ENCODE peak calls at places on chromosomes 6 and 20, in six cellular contexts. K, B, A, V, C and F are unnamed samples.
A peak's percentile ranks its signal among the peaks of the same experiment; 100 is the strongest.

GRCh38 chr6:128713461-128713860 is 169.5 kb upstream of the LAMA2 start:
- DNase-seq in K (no peak), B (no peak), A (no peak), V (no peak), C (no peak), F (no peak)

GRCh38 chr20:31713312-31714049 is 9.2 kb downstream of the BCL2L1 start:
- DNase-seq in K (peak; percentile 43), B (peak; percentile 29), A (peak; percentile 89), V (peak; percentile 41), C (peak; percentile 73), F (peak; percentile 56)

GRCh38 chr20:7935027-7935551 is 5.2 kb downstream of the HAO1 start:
- DNase-seq in K (no peak), B (no peak), A (no peak), V (no peak), C (no peak), F (no peak)

GRCh38 chr6:128499079-128499705 is 21.2 kb downstream of the PTPRK start:
- DNase-seq in K (no peak), B (no peak), A (no peak), V (no peak), C (no peak), F (no peak)

GRCh38 chr20:47319517-47320252 is 36.8 kb downstream of the ZMYND8 start:
- DNase-seq in K (peak; percentile 91), B (no peak), A (no peak), V (peak; percentile 52), C (peak; percentile 64), F (peak; percentile 76)

GRCh38 chr6:167984144-167984719 is 13.2 kb upstream of the KIF25 start:
- DNase-seq in K (no peak), B (no peak), A (no peak), V (no peak), C (no peak), F (no peak)

GRCh38 chr6:141316236-141316635 is 816.5 kb upstream of the GJE1 start:
- DNase-seq in K (no peak), B (no peak), A (no peak), V (no peak), C (no peak), F (no peak)

GRCh38 chr6:32298632-32299336 is 72.9 kb downstream of the TSBP1 start:
- DNase-seq in K (no peak), B (no peak), A (no peak), V (no peak), C (no peak), F (no peak)

GRCh38 chr20:23309781-23310180 is 40.8 kb upstream of the NXT1 start:
- DNase-seq in K (no peak), B (no peak), A (no peak), V (no peak), C (no peak), F (no peak)

GRCh38 chr6:82331031-82331773 is 32.4 kb upstream of the TPBG start:
- DNase-seq in K (no peak), B (no peak), A (no peak), V (no peak), C (no peak), F (no peak)

GRCh38 chr20:5316188-5317158 is at the start of gene PROKR2:
- DNase-seq in K (no peak), B (peak; percentile 78), A (no peak), V (no peak), C (no peak), F (no peak)

GRCh38 chr6:157539421-157539822 is 158.4 kb downstream of the ZDHHC14 start:
- DNase-seq in K (no peak), B (no peak), A (no peak), V (no peak), C (no peak), F (no peak)

GRCh38 chr20:16518068-16518783 is 55.0 kb downstream of the KIF16B start:
- DNase-seq in K (peak; percentile 42), B (no peak), A (no peak), V (no peak), C (no peak), F (peak; percentile 44)

GRCh38 chr20:47440857-47441773 is 60.6 kb upstream of the NCOA3 start:
- DNase-seq in K (no peak), B (peak; percentile 8), A (no peak), V (no peak), C (no peak), F (no peak)

GRCh38 chr6:145116591-145117178 is 618.6 kb downstream of the EPM2A start:
- DNase-seq in K (no peak), B (no peak), A (no peak), V (no peak), C (no peak), F (no peak)

GRCh38 chr6:142842423-142843261 is 102.3 kb downstream of the HIVEP2 start:
- DNase-seq in K (no peak), B (no peak), A (no peak), V (no peak), C (no peak), F (no peak)

GRCh38 chr6:105428342-105428957 is 25.6 kb upstream of the PREP start:
- DNase-seq in K (peak; percentile 68), B (no peak), A (no peak), V (no peak), C (no peak), F (no peak)

GRCh38 chr20:5797843-5798462 is 47.8 kb downstream of the SHLD1 start:
- DNase-seq in K (no peak), B (peak; percentile 83), A (no peak), V (no peak), C (no peak), F (no peak)

GRCh38 chr20:47152078-47152477 is 204.4 kb downstream of the ZMYND8 start:
- DNase-seq in K (no peak), B (no peak), A (no peak), V (no peak), C (no peak), F (no peak)

GRCh38 chr6:2640551-2640950 is 110.2 kb downstream of the MYLK4 start:
- DNase-seq in K (no peak), B (no peak), A (no peak), V (no peak), C (no peak), F (no peak)

GRCh38 chr6:139308936-139309603 is 17.3 kb upstream of the TXLNB start:
- DNase-seq in K (no peak), B (no peak), A (peak; percentile 53), V (no peak), C (peak; percentile 36), F (peak; percentile 46)

GRCh38 chr6:28657756-28658465 is 132.2 kb downstream of the GPX5 start:
- DNase-seq in K (peak; percentile 37), B (no peak), A (no peak), V (peak; percentile 71), C (peak; percentile 66), F (peak; percentile 44)

GRCh38 chr6:129289442-129289841 is 406.5 kb downstream of the LAMA2 start:
- DNase-seq in K (no peak), B (no peak), A (no peak), V (no peak), C (no peak), F (no peak)

GRCh38 chr6:12578097-12578496 is 138.5 kb upstream of the PHACTR1 start:
- DNase-seq in K (no peak), B (no peak), A (no peak), V (no peak), C (no peak), F (no peak)

GRCh38 chr6:98041072-98041471 is 758.1 kb upstream of the MMS22L start:
- DNase-seq in K (no peak), B (no peak), A (no peak), V (no peak), C (no peak), F (no peak)

GRCh38 chr20:21511850-21512633 is 1.8 kb downstream of the NKX2-2 start:
- DNase-seq in K (no peak), B (no peak), A (no peak), V (no peak), C (no peak), F (no peak)

GRCh38 chr6:16974387-16974673 is 127.5 kb upstream of the STMND1 start:
- DNase-seq in K (no peak), B (no peak), A (no peak), V (no peak), C (no peak), F (no peak)

GRCh38 chr6:56524891-56525703 is 117.6 kb downstream of the DST start:
- DNase-seq in K (no peak), B (no peak), A (no peak), V (no peak), C (no peak), F (no peak)

GRCh38 chr6:36752886-36753506 is 55.4 kb downstream of the RAB44 start:
- DNase-seq in K (no peak), B (peak; percentile 83), A (no peak), V (no peak), C (no peak), F (peak; percentile 44)

GRCh38 chr6:164347455-164347854 is 932.9 kb downstream of the QKI start:
- DNase-seq in K (no peak), B (no peak), A (no peak), V (no peak), C (no peak), F (no peak)

GRCh38 chr6:157162756-157163433 is 160.4 kb downstream of the TMEM242 start:
- DNase-seq in K (no peak), B (no peak), A (no peak), V (no peak), C (no peak), F (no peak)

GRCh38 chr6:3013486-3013885 is 13.8 kb downstream of the NQO2 start:
- DNase-seq in K (no peak), B (peak; percentile 91), A (no peak), V (no peak), C (no peak), F (peak; percentile 48)

GRCh38 chr20:44120676-44121425 is 66.1 kb downstream of the JPH2 start:
- DNase-seq in K (no peak), B (peak; percentile 33), A (no peak), V (no peak), C (no peak), F (no peak)
- H3K27me3 ChIP-seq in K (no peaks in the 10 kb centered on the region), B (peaks cover 5% of the 10 kb centered on the region), A (no peaks in the 10 kb centered on the region), V (no peaks in the 10 kb centered on the region), C (no peaks in the 10 kb centered on the region), F (peaks cover 7% of the 10 kb centered on the region)

GRCh38 chr20:58251979-58252591 is 23.6 kb upstream of the ANKRD60 start:
- DNase-seq in K (no peak), B (no peak), A (no peak), V (no peak), C (no peak), F (no peak)
- H3K27ac ChIP-seq in K (no peak overlapping the region), B (peak overlapping the region; percentile 31), A (no peak overlapping the region), V (no peak overlapping the region), C (no peak overlapping the region), F (no peak overlapping the region)

GRCh38 chr6:38702471-38703397 is at the start of gene GLO1:
- DNase-seq in K (peak; percentile 98), B (peak; percentile 99), A (peak; percentile 98), V (peak; percentile 96), C (peak; percentile 96), F (peak; percentile 99)
- TF ChIP-seq POLR2A in K (peak; percentile 93), B (peak; percentile 97), A (peak; percentile 39), V (peak; percentile 94), C (peak; percentile 96), F (peak; percentile 96)

GRCh38 chr20:658731-659291 is 5.8 kb upstream of the SRXN1 start:
- DNase-seq in K (no peak), B (no peak), A (no peak), V (no peak), C (no peak), F (no peak)
- H3K27me3 ChIP-seq in K (peaks cover 17% of the 10 kb centered on the region), B (peaks cover 18% of the 10 kb centered on the region), A (peaks cover 23% of the 10 kb centered on the region), V (no peaks in the 10 kb centered on the region), C (no peaks in the 10 kb centered on the region), F (peaks cover 14% of the 10 kb centered on the region)